ENCODE peak calls at places on chromosomes 4 and X, in nine cellular contexts. B is MM.1S; K is HS-5; J is naive thymus-derived CD8-positive, alpha-beta T cell; Y is ecto neural progenitor cell; Z is CD4-positive, CD25-positive, alpha-beta regulatory T cell; A is AG08395; Q is stimulated activated CD8-positive, alpha-beta memory T cell treated with anti-CD3 and anti-CD28 coated beads, Interleukin-2, amount 100 ng/mL, for 48 hours; U is SW480. P is an unnamed sample.

GRCh38 chrX:38816158-38816557 is 14.9 kb downstream of the MID1IP1 start:
- DNase-seq in B (no peak), K (no peak), J (no peak), Y (no peak), Z (no peak), A (no peak), Q (no peak), U (no peak), P (no peak)

GRCh38 chr4:163161536-163162205 is 5.0 kb downstream of the NAF1 start:
- DNase-seq in B (no peak), K (peak), J (no peak), Y (no peak), Z (no peak), A (peak), Q (no peak), U (no peak), P (peak)

GRCh38 chr4:47386592-47387235 is 76.8 kb downstream of the COMMD8 start:
- DNase-seq in B (no peak), K (no peak), J (no peak), Y (no peak), Z (no peak), A (no peak), Q (no peak), U (no peak), P (no peak)

GRCh38 chr4:98653006-98653405 is 5.4 kb downstream of the TSPAN5 start:
- DNase-seq in B (no peak), K (no peak), J (no peak), Y (no peak), Z (no peak), A (peak), Q (no peak), U (no peak), P (no peak)

GRCh38 chr4:123638834-123639233 is 242.2 kb downstream of the SPRY1 start:
- DNase-seq in B (no peak), K (no peak), J (no peak), Y (no peak), Z (no peak), A (no peak), Q (no peak), U (no peak), P (no peak)

GRCh38 chr4:95510145-95510544 is 38.6 kb downstream of the UNC5C start:
- DNase-seq in B (no peak), K (no peak), J (no peak), Y (no peak), Z (no peak), A (no peak), Q (no peak), U (peak), P (peak)

GRCh38 chr4:94603170-94603747 is 151.5 kb downstream of the PDLIM5 start:
- DNase-seq in B (no peak), K (peak), J (no peak), Y (no peak), Z (no peak), A (peak), Q (no peak), U (no peak), P (peak)

GRCh38 chrX:153771261-153771681 is 7.2 kb downstream of the PLXNB3 start:
- DNase-seq in B (no peak), K (no peak), J (no peak), Y (no peak), Z (no peak), A (no peak), Q (no peak), U (no peak), P (no peak)

GRCh38 chrX:57156397-57157049 is 19.3 kb upstream of the SPIN2A start:
- DNase-seq in B (peak), K (no peak), J (no peak), Y (no peak), Z (no peak), A (peak), Q (no peak), U (peak), P (peak)

GRCh38 chr4:80566203-80566872 is 230.8 kb downstream of the CFAP299 start:
- DNase-seq in B (no peak), K (no peak), J (no peak), Y (no peak), Z (no peak), A (no peak), Q (no peak), U (peak), P (no peak)

GRCh38 chr4:147735413-147736301 is 3.8 kb downstream of the ARHGAP10 start:
- DNase-seq in B (peak), K (no peak), J (no peak), Y (no peak), Z (no peak), A (no peak), Q (no peak), U (no peak), P (no peak)

GRCh38 chr4:40848981-40849380 is 99.2 kb downstream of the NSUN7 start:
- DNase-seq in B (no peak), K (no peak), J (no peak), Y (no peak), Z (no peak), A (no peak), Q (no peak), U (no peak), P (no peak)

GRCh38 chr4:54281060-54281781 is 52.1 kb downstream of the PDGFRA start:
- DNase-seq in B (no peak), K (peak), J (no peak), Y (no peak), Z (no peak), A (peak), Q (no peak), U (no peak), P (no peak)

GRCh38 chr4:170589597-170590191 is 499.9 kb upstream of the AADAT start:
- DNase-seq in B (peak), K (no peak), J (no peak), Y (no peak), Z (no peak), A (peak), Q (no peak), U (peak), P (peak)

GRCh38 chr4:70936200-70936787 is 34.1 kb downstream of the MOB1B start:
- DNase-seq in B (no peak), K (no peak), J (no peak), Y (no peak), Z (no peak), A (no peak), Q (no peak), U (peak), P (no peak)

GRCh38 chrX:138756234-138756633 is 44.7 kb upstream of the FGF13 start:
- DNase-seq in B (no peak), K (no peak), J (no peak), Y (peak), Z (no peak), A (peak), Q (no peak), U (peak), P (peak)

GRCh38 chr4:21415728-21416127 is 532.8 kb downstream of the KCNIP4 start:
- DNase-seq in B (no peak), K (no peak), J (no peak), Y (no peak), Z (no peak), A (no peak), Q (no peak), U (no peak), P (no peak)

GRCh38 chr4:137641554-137641953 is 109.3 kb upstream of the PCDH18 start:
- DNase-seq in B (no peak), K (no peak), J (no peak), Y (no peak), Z (no peak), A (peak), Q (no peak), U (no peak), P (no peak)

GRCh38 chr4:183971938-183972490 is 66.9 kb downstream of the STOX2 start:
- DNase-seq in B (no peak), K (no peak), J (no peak), Y (no peak), Z (no peak), A (no peak), Q (no peak), U (no peak), P (no peak)

GRCh38 chrX:72080150-72080549 is 51.6 kb downstream of the RTL5 start:
- DNase-seq in B (no peak), K (no peak), J (no peak), Y (no peak), Z (no peak), A (no peak), Q (no peak), U (no peak), P (no peak)

GRCh38 chrX:51641421-51642021 is 22.8 kb upstream of the CENPVL3 start:
- DNase-seq in B (peak), K (no peak), J (no peak), Y (no peak), Z (peak), A (peak), Q (no peak), U (peak), P (peak)

GRCh38 chrX:154401045-154401799 is 3.0 kb downstream of the RPL10 start:
- DNase-seq in B (no peak), K (no peak), J (no peak), Y (no peak), Z (no peak), A (no peak), Q (no peak), U (no peak), P (peak)

GRCh38 chr4:42906906-42907774 is 14.6 kb downstream of the GRXCR1 start:
- DNase-seq in B (peak), K (peak), J (no peak), Y (no peak), Z (no peak), A (no peak), Q (no peak), U (peak), P (peak)

GRCh38 chr4:40055379-40055872 is 1.2 kb upstream of the N4BP2 start:
- DNase-seq in B (no peak), K (no peak), J (no peak), Y (no peak), Z (no peak), A (no peak), Q (peak), U (no peak), P (no peak)

GRCh38 chr4:79757580-79757979 is 315.4 kb downstream of the ANTXR2 start:
- DNase-seq in B (no peak), K (no peak), J (no peak), Y (no peak), Z (no peak), A (no peak), Q (no peak), U (no peak), P (peak)